ENCODE peak calls at places on chromosomes 5 and 9, in five cellular contexts. J is PC-9, P is endothelial cell of umbilical vein, V is A673, T is GM23248. L is an unnamed sample.

GRCh38 chr5:129097498-129098296 is 3.1 kb downstream of the ISOC1 start:
- DNase-seq in P (no peak), T (no peak), V (no peak), J (no peak), L (no peak)

GRCh38 chr9:100884518-100884917 is 144.0 kb upstream of the PLPPR1 start:
- DNase-seq in T (no peak), P (no peak), V (no peak), J (no peak), L (peak)

GRCh38 chr9:120388000-120388855 is 191.7 kb downstream of the CDK5RAP2 start:
- DNase-seq in V (no peak), J (no peak), P (no peak), T (no peak), L (no peak)

GRCh38 chr5:141852448-141852847 is 25.8 kb downstream of the PCDH1 start:
- DNase-seq in P (no peak), T (no peak), V (no peak), J (no peak), L (no peak)

GRCh38 chr9:15417626-15418025 is 5.0 kb upstream of the SNAPC3 start:
- DNase-seq in V (no peak), T (no peak), P (no peak), J (no peak), L (no peak)

GRCh38 chr5:40386293-40386692 is 293.4 kb upstream of the PTGER4 start:
- DNase-seq in V (no peak), P (no peak), T (no peak), J (no peak), L (no peak)

GRCh38 chr5:163506726-163507125 is 1.3 kb downstream of the MAT2B start:
- DNase-seq in J (no peak), P (peak), T (peak), V (no peak), L (peak)

GRCh38 chr9:110835404-110835803 is 166.8 kb downstream of the MUSK start:
- DNase-seq in T (peak), P (no peak), J (no peak), V (peak), L (no peak)

GRCh38 chr5:115963566-115963965 is 1.3 kb downstream of the LVRN start:
- DNase-seq in V (no peak), P (no peak), T (no peak), J (no peak), L (no peak)

GRCh38 chr9:124285903-124286291 is 28.1 kb downstream of the NEK6 start:
- DNase-seq in T (peak), P (peak), J (no peak), V (no peak), L (peak)

GRCh38 chr5:169003721-169004481 is 297.0 kb downstream of the SLIT3 start:
- DNase-seq in P (no peak), V (no peak), T (peak), J (no peak), L (peak)

GRCh38 chr5:135030123-135030517 is 3.9 kb downstream of the PITX1 start:
- DNase-seq in J (no peak), V (no peak), P (no peak), T (no peak), L (no peak)
- TF ChIP-seq EZH2 in J (no peak), V (no peak), P (no peak), T (no peak), L (no peak)

GRCh38 chr9:136178773-136179075 is 26.2 kb downstream of the LHX3 start:
- DNase-seq in V (no peak), P (no peak), J (no peak), T (no peak), L (no peak)
- TF ChIP-seq EZH2 in V (no peak), P (no peak), J (no peak), T (no peak), L (no peak)

GRCh38 chr5:139745800-139746690 is 49.6 kb upstream of the PSD2 start:
- DNase-seq in T (peak), P (peak), V (peak), J (peak), L (peak)

GRCh38 chr5:139747583-139748504 is 47.8 kb upstream of the PSD2 start:
- DNase-seq in P (peak), V (no peak), J (no peak), T (peak), L (peak)

GRCh38 chr5:139748505-139748826 is 47.1 kb upstream of the PSD2 start:
- DNase-seq in T (no peak), P (no peak), V (no peak), J (no peak), L (peak)

GRCh38 chr5:139745121-139745799 is 50.3 kb upstream of the PSD2 start:
- DNase-seq in V (peak), T (peak), J (peak), P (no peak), L (peak)

GRCh38 chr5:139746691-139747582 is 48.7 kb upstream of the PSD2 start:
- DNase-seq in T (peak), P (no peak), J (no peak), V (peak), L (peak)
- TF ChIP-seq EZH2 in T (no peak), P (peak), J (no peak), V (no peak), L (peak)

GRCh38 chr5:77629553-77630245 is 8.8 kb downstream of the OTP start:
- DNase-seq in T (peak), P (no peak), J (peak), V (no peak), L (no peak)

GRCh38 chr5:77630246-77631165 is 8.0 kb downstream of the OTP start:
- DNase-seq in P (no peak), V (peak), J (peak), T (peak), L (peak)

GRCh38 chr5:77627869-77628674 is 10.4 kb downstream of the OTP start:
- DNase-seq in J (no peak), V (no peak), T (no peak), P (no peak), L (no peak)

GRCh38 chr5:77631166-77631582 is 7.3 kb downstream of the OTP start:
- DNase-seq in V (no peak), P (no peak), T (no peak), J (no peak), L (no peak)

GRCh38 chr5:77628840-77629552 is 9.5 kb downstream of the OTP start:
- DNase-seq in P (no peak), T (peak), J (no peak), V (no peak), L (no peak)
- TF ChIP-seq EZH2 in P (no peak), T (no peak), J (no peak), V (no peak), L (peak)

DNA sequence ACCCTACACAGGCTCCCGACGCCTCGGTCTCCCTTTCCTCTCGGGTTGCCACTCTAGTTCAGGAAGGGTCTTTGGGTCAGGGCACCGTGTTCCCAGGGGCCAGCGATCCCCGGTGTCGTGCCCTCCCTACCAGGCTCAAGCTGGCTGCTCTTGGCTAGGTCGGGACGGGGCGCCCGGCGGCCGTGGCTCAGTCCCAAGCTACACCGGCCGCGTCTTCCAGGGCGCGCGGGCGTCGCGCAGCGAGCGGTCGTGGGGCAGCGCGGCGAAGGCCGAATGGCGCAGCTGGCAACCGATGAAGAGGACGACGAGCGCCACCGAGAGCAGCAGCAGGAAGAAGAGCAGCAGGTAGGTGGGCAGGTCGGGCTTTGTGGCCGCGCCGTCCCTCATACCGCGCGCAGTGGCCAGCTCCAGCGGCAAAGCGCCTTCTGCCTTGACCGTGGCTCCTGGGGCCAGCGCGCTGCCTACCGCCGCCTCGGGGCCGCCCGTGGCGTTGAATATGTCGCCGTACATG is 892 bp downstream of the SMIM32 start:
- DNase-seq in V (no peak), P (no peak), J (no peak), T (peak), L (peak)
- TF ChIP-seq EZH2 in V (peak), P (peak), J (no peak), T (peak), L (peak)

GRCh38 chr5:28957450-28957849 is 1919.1 kb upstream of the CDH9 start:
- DNase-seq in J (no peak), V (peak), T (no peak), P (no peak), L (no peak)
- TF ChIP-seq EZH2 in J (no peak), V (no peak), T (no peak), P (no peak), L (no peak)

DNA sequence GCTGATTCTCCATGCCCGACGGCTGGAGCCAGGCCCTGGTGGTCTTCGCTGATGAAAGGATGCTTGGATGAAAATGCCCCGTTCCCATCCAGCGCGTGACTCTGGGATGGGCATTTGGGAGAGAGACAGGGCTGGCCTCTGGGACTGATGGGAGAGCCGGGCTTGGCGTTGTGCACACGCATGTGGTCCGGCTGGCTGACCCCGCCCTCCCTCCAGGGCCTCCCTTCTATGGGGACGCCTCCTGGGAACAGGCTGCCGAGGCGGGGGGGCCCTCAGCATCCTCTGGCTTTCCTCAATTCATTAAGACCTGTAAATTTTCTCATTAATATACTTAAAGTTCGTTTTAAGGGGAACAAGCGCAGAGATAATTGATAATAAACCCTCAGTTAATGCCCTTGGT is 36.8 kb downstream of the UNC5A start:
- DNase-seq in J (no peak), V (no peak), T (no peak), P (no peak), L (no peak)
- TF ChIP-seq EZH2 in J (no peak), V (no peak), T (no peak), P (no peak), L (no peak)